ENCODE peak calls at places on chromosomes 4 and X, in six cellular contexts. S is mammary epithelial cell; W is mucosa of descending colon; O is cardiac muscle cell; F is CD4-positive, alpha-beta memory T cell; K is A549. Y is an unnamed sample. For H3K4me1, the result is how much of the 10 kb centered on the place peaks cover.

GRCh38 chrX:50114113-50114512 is 86.7 kb downstream of the AKAP4 start:
- DNase-seq in S (no peak), W (peak), O (no peak), F (no peak), K (no peak), Y (no peak)

GRCh38 chr4:114780205-114780604 is 181.6 kb downstream of the UGT8 start:
- DNase-seq in S (no peak), W (peak), O (peak), F (no peak), K (peak), Y (no peak)

GRCh38 chr4:174631901-174632758 is 109.8 kb upstream of the HPGD start:
- DNase-seq in S (peak), W (peak), O (peak), F (no peak), K (peak), Y (no peak)

GRCh38 chrX:11632732-11633131 is 33.0 kb downstream of the ARHGAP6 start:
- DNase-seq in S (no peak), W (no peak), O (no peak), F (no peak), K (no peak), Y (no peak)

GRCh38 chrX:50747471-50747900 is 66.5 kb downstream of the SHROOM4 start:
- DNase-seq in S (peak), W (no peak), O (peak), F (no peak), K (peak), Y (no peak)

GRCh38 chr4:165766976-165767375 is 106.1 kb upstream of the TLL1 start:
- DNase-seq in S (no peak), W (no peak), O (no peak), F (no peak), K (no peak), Y (no peak)

GRCh38 chr4:107666134-107666533 is 53.9 kb downstream of the PAPSS1 start:
- DNase-seq in S (no peak), W (no peak), O (peak), F (no peak), K (peak), Y (no peak)

GRCh38 chr4:175776217-175776616 is 35.8 kb downstream of the GPM6A start:
- DNase-seq in S (no peak), W (no peak), O (no peak), F (no peak), K (no peak), Y (no peak)

GRCh38 chr4:24488399-24489164 is 95.8 kb downstream of the DHX15 start:
- DNase-seq in S (peak), W (peak), O (peak), F (no peak), K (peak), Y (peak)

GRCh38 chr4:108620101-108620932 is at the start of gene RPL34:
- DNase-seq in S (peak), W (peak), O (peak), F (peak), K (peak), Y (peak)

GRCh38 chr4:73761856-73762255 is 21.5 kb downstream of the CXCL8 start:
- DNase-seq in S (no peak), W (no peak), O (no peak), F (no peak), K (no peak), Y (no peak)

GRCh38 chr4:4843651-4844291 is 15.7 kb upstream of the MSX1 start:
- DNase-seq in S (no peak), W (no peak), O (no peak), F (peak), K (no peak), Y (no peak)

GRCh38 chr4:138611017-138611416 is 368.9 kb upstream of the SLC7A11 start:
- DNase-seq in S (no peak), W (no peak), O (no peak), F (no peak), K (no peak), Y (no peak)

GRCh38 chrX:10524578-10524977 is 95.8 kb downstream of the MID1 start:
- DNase-seq in S (no peak), W (no peak), O (peak), F (no peak), K (no peak), Y (no peak)

GRCh38 chr4:3772632-3773031 is 6.4 kb downstream of the ADRA2C start:
- DNase-seq in S (no peak), W (no peak), O (no peak), F (no peak), K (no peak), Y (no peak)

GRCh38 chrX:45145492-45146215 is 55.0 kb downstream of the DIPK2B start:
- DNase-seq in S (peak), W (no peak), O (no peak), F (no peak), K (no peak), Y (no peak)

GRCh38 chr4:53459548-53459947 is 82.1 kb downstream of the FIP1L1 start:
- DNase-seq in S (no peak), W (no peak), O (peak), F (no peak), K (peak), Y (no peak)

GRCh38 chrX:46912673-46913491 is 661 bp downstream of the JADE3 start:
- DNase-seq in S (peak), W (peak), O (peak), F (no peak), K (peak), Y (peak)

GRCh38 chrX:140057001-140057411 is 91.7 kb upstream of the CXorf66 start:
- DNase-seq in S (peak), W (peak), O (peak), F (no peak), K (peak), Y (peak)

GRCh38 chr4:6885953-6886557 is 23.6 kb upstream of the TBC1D14 start:
- DNase-seq in S (peak), W (peak), O (peak), F (no peak), K (peak), Y (peak)

GRCh38 chr4:47278631-47279030 is 184.9 kb downstream of the COMMD8 start:
- DNase-seq in S (no peak), W (no peak), O (no peak), F (no peak), K (no peak), Y (no peak)

GRCh38 chr4:80963051-80963450 is 67.5 kb upstream of the BMP3 start:
- DNase-seq in S (peak), W (no peak), O (no peak), F (no peak), K (peak), Y (no peak)

GRCh38 chrX:152915541-152916241 is 17.8 kb downstream of the ZNF185 start:
- DNase-seq in S (peak), W (no peak), O (peak), F (no peak), K (peak), Y (no peak)

GRCh38 chrX:21956783-21957182 is 16.3 kb downstream of the SMS start:
- DNase-seq in S (no peak), W (no peak), O (no peak), F (no peak), K (no peak), Y (no peak)

GRCh38 chrX:21960569-21960968 is 20.1 kb downstream of the SMS start:
- DNase-seq in S (no peak), W (no peak), O (peak), F (no peak), K (no peak), Y (no peak)

GRCh38 chrX:21959362-21960051 is 19.0 kb downstream of the SMS start:
- DNase-seq in S (no peak), W (no peak), O (no peak), F (no peak), K (no peak), Y (no peak)

GRCh38 chrX:21958888-21959287 is 18.4 kb downstream of the SMS start:
- DNase-seq in S (no peak), W (no peak), O (peak), F (no peak), K (no peak), Y (no peak)

DNA sequence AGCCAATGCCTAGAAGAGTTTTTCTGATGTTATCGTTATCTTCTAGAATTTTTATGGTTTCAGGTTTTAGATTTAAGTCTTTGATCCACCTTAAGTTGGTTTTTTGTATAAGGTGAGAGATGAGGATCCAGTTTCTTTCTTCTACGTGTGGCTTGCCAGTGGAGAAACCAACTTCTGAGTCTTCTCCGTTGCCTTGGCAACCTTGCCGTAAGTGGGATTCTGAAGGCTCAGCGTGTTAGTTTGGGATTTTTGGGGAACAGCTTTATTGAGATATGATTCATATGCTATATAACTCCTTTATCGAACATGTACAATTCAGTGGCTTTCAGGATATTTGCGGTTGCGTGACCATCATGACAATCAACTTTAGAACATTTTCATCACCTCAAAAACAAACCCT is 17.7 kb downstream of the SMS start:
- DNase-seq in S (no peak), W (no peak), O (no peak), F (no peak), K (no peak), Y (no peak)
- H3K4me1 ChIP-seq in S (under half), W (under half), O (half or more), F (under half), K (under half), Y (under half)

GRCh38 chrX:65726708-65727107 is 59.3 kb downstream of the MSN start:
- DNase-seq in S (no peak), W (no peak), O (no peak), F (no peak), K (no peak), Y (no peak)

GRCh38 chrX:65720580-65720979 is 53.1 kb downstream of the MSN start:
- DNase-seq in S (no peak), W (no peak), O (no peak), F (no peak), K (no peak), Y (no peak)

GRCh38 chrX:65718538-65718937 is 51.1 kb downstream of the MSN start:
- DNase-seq in S (no peak), W (no peak), O (no peak), F (no peak), K (no peak), Y (no peak)

DNA sequence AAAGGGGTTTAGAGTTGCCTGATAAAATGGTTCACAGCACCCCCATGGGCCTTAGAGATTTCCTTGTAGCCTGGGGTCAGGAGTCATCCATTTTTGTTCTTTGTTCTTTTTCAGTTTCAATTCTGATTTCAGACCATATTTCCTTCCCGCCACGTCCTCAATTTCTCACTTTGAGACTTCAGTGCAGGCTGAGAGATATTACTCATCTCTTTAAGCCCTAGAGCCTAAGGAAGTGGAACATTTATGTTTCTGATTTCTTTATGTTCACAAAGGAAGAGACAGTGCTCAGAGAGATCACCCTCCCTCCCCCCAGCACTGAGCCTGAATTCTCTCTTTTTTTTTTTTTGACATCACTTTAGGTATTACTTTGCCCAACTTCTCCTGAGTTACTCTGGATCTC is 56.3 kb downstream of the MSN start:
- DNase-seq in S (no peak), W (no peak), O (peak), F (peak), K (no peak), Y (no peak)
- H3K4me1 ChIP-seq in S (under half), W (under half), O (under half), F (half or more), K (under half), Y (under half)

GRCh38 chr4:15652191-15652590 is 3.0 kb downstream of the FBXL5 start:
- DNase-seq in S (no peak), W (no peak), O (no peak), F (no peak), K (no peak), Y (no peak)
- H3K4me1 ChIP-seq in S (under half), W (under half), O (under half), F (half or more), K (under half), Y (half or more)

GRCh38 chr4:183444953-183445543 is 612 bp downstream of the CDKN2AIP start:
- DNase-seq in S (no peak), W (peak), O (peak), F (no peak), K (no peak), Y (peak)

GRCh38 chr4:183449193-183449888 is 4.9 kb downstream of the CDKN2AIP start:
- DNase-seq in S (no peak), W (no peak), O (peak), F (no peak), K (no peak), Y (no peak)

GRCh38 chr4:183450108-183450507 is 5.7 kb downstream of the CDKN2AIP start:
- DNase-seq in S (no peak), W (no peak), O (no peak), F (no peak), K (no peak), Y (no peak)

GRCh38 chr4:183448436-183448835 is 4.0 kb downstream of the CDKN2AIP start:
- DNase-seq in S (no peak), W (no peak), O (peak), F (no peak), K (no peak), Y (no peak)

DNA sequence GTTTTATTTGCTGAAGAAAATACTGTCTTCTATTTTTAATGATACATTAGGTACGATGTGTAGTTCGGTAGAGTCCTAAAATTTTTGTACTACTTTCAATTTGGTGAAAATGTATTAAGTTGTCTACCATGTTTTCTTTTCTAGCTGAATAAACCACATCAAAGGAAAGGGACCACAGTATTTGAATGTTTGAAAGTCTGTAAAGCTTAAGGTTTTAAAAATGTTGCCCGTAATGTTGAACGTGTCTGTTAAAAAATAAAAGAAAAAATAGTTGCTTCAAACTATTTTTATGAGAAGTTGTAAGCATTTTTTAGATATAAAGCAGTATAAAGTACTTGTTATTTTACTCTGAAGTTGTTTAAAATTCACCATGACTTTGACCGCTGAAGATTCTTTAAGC is 3.2 kb downstream of the CDKN2AIP start:
- DNase-seq in S (no peak), W (no peak), O (no peak), F (no peak), K (no peak), Y (no peak)
- H3K4me1 ChIP-seq in S (under half), W (under half), O (under half), F (half or more), K (under half), Y (under half)

DNA sequence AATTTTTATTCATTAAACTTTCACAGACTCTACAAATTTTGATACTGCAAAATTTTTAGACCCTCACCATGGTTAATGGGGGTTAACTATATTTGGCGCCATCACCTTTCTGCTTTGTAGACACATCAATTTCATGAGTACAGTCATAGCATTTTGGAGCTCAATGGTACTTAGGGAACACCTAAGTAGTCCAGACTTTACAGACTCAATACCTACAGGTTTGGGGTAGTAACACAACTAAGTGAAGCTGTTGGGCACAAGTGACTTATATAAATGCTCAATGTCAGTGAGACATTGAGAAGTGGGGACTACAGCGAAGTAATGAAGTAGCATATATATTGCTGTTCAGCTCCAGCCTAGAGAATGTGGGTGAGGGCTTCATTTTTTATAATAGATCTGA is 7.5 kb downstream of the GPRIN3 start:
- DNase-seq in S (no peak), W (no peak), O (no peak), F (no peak), K (no peak), Y (no peak)
- H3K4me1 ChIP-seq in S (under half), W (half or more), O (half or more), F (half or more), K (half or more), Y (under half)

GRCh38 chr4:186823989-186824388 is 100.3 kb upstream of the FAT1 start:
- DNase-seq in S (no peak), W (no peak), O (peak), F (no peak), K (no peak), Y (no peak)

GRCh38 chr4:186829097-186829496 is 105.4 kb upstream of the FAT1 start:
- DNase-seq in S (no peak), W (no peak), O (no peak), F (no peak), K (no peak), Y (no peak)

GRCh38 chr4:186827542-186827887 is 103.9 kb upstream of the FAT1 start:
- DNase-seq in S (no peak), W (no peak), O (no peak), F (no peak), K (no peak), Y (no peak)

GRCh38 chr4:186826866-186827541 is 103.3 kb upstream of the FAT1 start:
- DNase-seq in S (no peak), W (no peak), O (no peak), F (no peak), K (no peak), Y (no peak)

GRCh38 chr4:186825069-186825468 is 101.4 kb upstream of the FAT1 start:
- DNase-seq in S (no peak), W (no peak), O (no peak), F (no peak), K (no peak), Y (no peak)
- H3K4me1 ChIP-seq in S (under half), W (under half), O (under half), F (under half), K (under half), Y (under half)

Y was measured in stomach.